ENCODE peak calls at places on chromosome 7, in ten cellular contexts. K is epithelial cell of esophagus; Y is dorsolateral prefrontal cortex; M is Peyer's patch; A is RWPE1; O is thyroid gland; F is MM.1S; J is BE2C; Q is sigmoid colon; U is CD4-positive, alpha-beta T cell. W is an unnamed sample.
A peak's percentile ranks its signal among the peaks of the same experiment; 100 is the strongest.

GRCh38 chr7:95491634-95492314 is 6.0 kb downstream of the ASB4 start:
- DNase-seq in F (no peak), O (peak; percentile 14), M (no peak), A (peak; percentile 88), U (no peak), Y (no peak), Q (no peak), J (no peak), K (peak; percentile 99), W (no peak)

GRCh38 chr7:91566333-91566732 is 302.1 kb downstream of the FZD1 start:
- DNase-seq in A (no peak), K (no peak), Y (no peak), J (no peak), U (no peak), Q (no peak), O (no peak), F (no peak), M (no peak), W (no peak)

GRCh38 chr7:38373155-38373554 is 99.7 kb upstream of the TARP start:
- DNase-seq in U (no peak), M (no peak), K (no peak), J (no peak), A (no peak), Q (no peak), O (no peak), F (no peak), Y (no peak), W (no peak)

GRCh38 chr7:149220534-149220933 is 18.9 kb upstream of the ZNF212 start:
- DNase-seq in Y (no peak), A (peak; percentile 73), Q (no peak), K (peak; percentile 87), O (no peak), F (no peak), U (no peak), M (no peak), J (peak; percentile 35), W (no peak)

GRCh38 chr7:67738-68395 is 124.5 kb upstream of the FAM20C start:
- DNase-seq in F (no peak), K (no peak), O (no peak), U (no peak), M (no peak), Y (peak; percentile 1), A (no peak), Q (peak; percentile 57), J (no peak), W (no peak)

GRCh38 chr7:87123105-87123504 is 29.1 kb upstream of the DMTF1 start:
- DNase-seq in O (no peak), J (no peak), K (no peak), Y (no peak), A (no peak), Q (no peak), F (no peak), U (no peak), M (no peak), W (no peak)

GRCh38 chr7:16747095-16747494 is 6.5 kb upstream of the TSPAN13 start:
- DNase-seq in U (no peak), M (no peak), O (no peak), Y (no peak), K (no peak), F (no peak), J (no peak), Q (no peak), A (no peak), W (no peak)

GRCh38 chr7:43650457-43651052 is 67.6 kb downstream of the STK17A start:
- DNase-seq in A (no peak), F (no peak), K (no peak), Y (no peak), O (no peak), M (peak; percentile 81), U (no peak), Q (no peak), J (no peak), W (no peak)

GRCh38 chr7:50448823-50449222 is 1.3 kb downstream of the FIGNL1 start:
- DNase-seq in Q (no peak), U (no peak), F (no peak), J (no peak), O (no peak), M (no peak), A (no peak), Y (no peak), K (no peak), W (no peak)

GRCh38 chr7:193538-194256 is 1.3 kb downstream of the FAM20C start:
- DNase-seq in J (no peak), U (no peak), A (peak; percentile 44), Y (no peak), K (peak; percentile 7), M (no peak), F (no peak), O (no peak), Q (no peak), W (no peak)

GRCh38 chr7:135757719-135758411 is 9.3 kb upstream of the FAM180A start:
- DNase-seq in Y (peak; percentile 40), O (peak; percentile 52), K (peak; percentile 40), A (peak; percentile 21), Q (no peak), M (no peak), F (no peak), U (no peak), J (no peak), W (no peak)

GRCh38 chr7:1949681-1950055 is 279.6 kb downstream of the ELFN1 start:
- DNase-seq in O (no peak), M (no peak), A (no peak), Q (peak; percentile 59), F (no peak), Y (peak; percentile 21), K (no peak), U (no peak), J (peak; percentile 2), W (no peak)

GRCh38 chr7:68537228-68538071 is 1060.8 kb upstream of the AUTS2 start:
- DNase-seq in Q (no peak), A (no peak), O (no peak), J (peak; percentile 34), K (no peak), Y (no peak), F (no peak), M (no peak), U (no peak), W (no peak)

GRCh38 chr7:17038783-17039170 is 157.0 kb upstream of the AGR3 start:
- DNase-seq in F (no peak), A (no peak), M (no peak), K (peak; percentile 29), U (no peak), Q (no peak), O (no peak), J (no peak), Y (no peak), W (no peak)

GRCh38 chr7:156778201-156778600 is 114.8 kb downstream of the LMBR1 start:
- DNase-seq in F (no peak), M (no peak), K (no peak), U (no peak), Y (no peak), J (no peak), O (no peak), A (no peak), Q (no peak), W (no peak)
- TF ChIP-seq CTCF in F (peak; percentile 13), M (peak; percentile 11), K (no peak), U (no peak), Y (no peak), J (peak; percentile 9), O (no peak), A (peak; percentile 29), Q (no peak), W (no peak)

DNA sequence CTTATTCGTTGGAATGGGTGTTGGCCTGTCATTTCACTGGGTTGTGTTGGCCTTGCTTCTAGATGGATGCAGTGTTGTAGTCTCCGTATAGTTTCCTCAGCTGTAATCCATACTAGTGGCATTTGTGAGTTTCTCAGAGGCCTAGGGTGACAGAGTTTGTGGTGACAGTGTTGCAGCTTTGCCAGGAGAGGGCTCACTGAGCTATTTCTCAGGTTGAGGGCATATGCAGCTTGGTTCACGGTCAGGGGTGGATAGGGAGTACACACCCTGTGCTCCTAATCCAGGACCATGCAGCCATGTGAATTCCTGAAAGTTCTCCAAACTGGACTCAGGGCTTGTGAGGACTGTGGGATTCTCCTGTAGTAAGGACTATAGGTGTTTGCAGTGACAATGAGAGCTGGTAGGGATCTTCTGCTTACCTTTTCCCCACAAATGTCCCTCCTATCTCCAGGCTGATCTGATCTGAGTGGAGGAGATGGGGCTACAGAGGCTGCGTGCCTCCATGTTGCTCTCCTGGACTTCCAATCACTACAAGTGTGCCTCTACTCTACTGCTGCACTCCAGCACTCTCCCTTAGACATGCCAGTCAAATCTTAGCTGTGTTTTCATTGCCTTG is 229.0 kb downstream of the STK31 start:
- DNase-seq in O (peak; percentile 13), J (peak; percentile 49), K (peak; percentile 56), M (peak; percentile 62), F (peak; percentile 48), Y (no peak), Q (no peak), A (peak; percentile 45), U (no peak), W (no peak)
- TF ChIP-seq CTCF in O (no peak), J (peak; percentile 75), K (peak; percentile 73), M (peak; percentile 73), F (peak; percentile 62), Y (no peak), Q (no peak), A (peak; percentile 29), U (no peak), W (no peak)

DNA sequence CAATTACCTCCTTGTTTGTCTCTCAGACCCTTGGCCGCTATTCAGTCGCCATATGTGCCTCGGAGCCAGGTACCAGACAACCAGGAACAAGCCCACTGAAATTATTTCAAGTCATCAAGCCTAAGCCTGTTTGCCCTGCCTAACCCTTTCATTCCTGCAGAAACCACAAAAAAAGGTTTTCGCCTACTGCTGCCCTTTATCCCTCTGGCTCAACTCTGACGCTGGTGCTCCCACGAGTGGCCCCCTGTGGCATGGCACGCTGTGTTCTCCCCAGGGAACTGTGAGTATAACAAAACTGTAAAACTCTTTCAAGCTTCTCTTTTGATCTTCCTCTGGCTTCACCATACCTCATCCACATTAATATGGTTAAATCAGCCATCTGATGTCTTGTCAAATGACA is 215.7 kb upstream of the CDC14C start:
- DNase-seq in F (no peak), A (peak; percentile 7), J (no peak), Y (no peak), Q (no peak), U (no peak), O (no peak), K (peak; percentile 25), M (no peak), W (no peak)
- TF ChIP-seq CTCF in F (no peak), A (no peak), J (no peak), Y (no peak), Q (no peak), U (no peak), O (no peak), K (no peak), M (no peak), W (no peak)

DNA sequence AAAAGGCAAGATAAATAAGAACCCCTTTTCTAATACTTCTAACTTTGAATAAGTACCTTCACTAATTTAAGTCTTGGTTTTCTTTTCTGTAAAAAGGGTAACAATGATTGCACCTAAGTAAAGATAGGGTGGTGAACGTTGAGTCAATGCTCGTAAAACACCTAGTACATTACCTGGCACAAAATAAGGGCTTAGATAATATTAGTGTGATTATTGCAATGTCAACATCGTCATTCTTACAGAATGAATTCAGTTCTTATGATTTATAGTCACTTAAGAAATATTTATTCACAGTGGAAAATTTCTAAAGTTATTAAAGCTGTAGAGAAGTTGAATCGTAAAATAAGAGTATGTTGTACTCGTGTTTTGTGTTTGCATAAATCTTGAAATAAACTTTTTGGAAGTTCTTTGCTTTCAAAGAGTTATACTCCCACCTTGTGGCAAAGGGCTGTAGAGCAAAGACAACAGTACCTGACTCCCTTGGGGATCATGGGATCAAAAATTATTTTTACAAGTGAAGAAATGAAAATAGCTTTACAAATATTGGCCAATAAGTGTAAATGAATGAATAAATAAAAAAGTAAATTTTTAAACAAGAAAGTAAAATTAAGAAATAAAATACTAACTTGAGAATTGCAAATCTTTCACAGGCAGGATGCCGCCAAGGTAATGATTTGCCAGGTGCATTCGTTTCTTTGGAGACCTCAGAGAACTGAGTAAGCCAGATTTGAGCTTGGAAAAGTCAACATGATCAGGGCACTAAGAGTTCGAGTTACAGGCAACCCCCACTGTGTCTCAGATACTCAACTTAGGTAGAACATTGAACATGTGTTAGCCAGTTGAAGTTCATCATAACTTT is 285.8 kb upstream of the CACNA2D1 start:
- DNase-seq in Y (no peak), A (peak; percentile 7), J (peak; percentile 62), O (peak; percentile 12), F (peak; percentile 54), K (peak; percentile 56), M (no peak), U (no peak), Q (no peak), W (no peak)
- TF ChIP-seq CTCF in Y (peak; percentile 52), A (peak; percentile 75), J (peak; percentile 89), O (no peak), F (peak; percentile 83), K (peak; percentile 82), M (peak; percentile 76), U (peak; percentile 29), Q (peak; percentile 59), W (peak; percentile 64)